ENCODE peak calls at places on chromosomes 6 and 20, in seven cellular contexts. J is epithelial cell of esophagus, A is heart right ventricle, D is foreskin fibroblast, X is NB4, B is OCI-LY7, T is B cell. M is an unnamed sample.
A peak's percentile ranks its signal among the peaks of the same experiment; 100 is the strongest.

GRCh38 chr6:13504611-13505344 is 17.4 kb upstream of the GFOD1 start:
- DNase-seq in A (no peak), D (no peak), X (no peak), J (no peak), B (no peak), T (no peak), M (no peak)

GRCh38 chr6:153146413-153146812 is 15.3 kb upstream of the RGS17 start:
- DNase-seq in J (no peak), T (no peak), A (no peak), X (no peak), D (no peak), B (no peak), M (no peak)

GRCh38 chr20:5400164-5400762 is 83.5 kb upstream of the PROKR2 start:
- DNase-seq in D (peak; percentile 9), A (peak; percentile 6), T (no peak), B (peak; percentile 8), X (peak; percentile 46), J (peak; percentile 48), M (no peak)

GRCh38 chr6:28634406-28634757 is 108.7 kb downstream of the GPX5 start:
- DNase-seq in D (no peak), B (no peak), T (no peak), A (no peak), X (no peak), J (no peak), M (no peak)

GRCh38 chr6:106574729-106575458 is 54.4 kb downstream of the RTN4IP1 start:
- DNase-seq in X (peak; percentile 52), J (peak; percentile 36), D (peak; percentile 86), A (no peak), T (no peak), B (no peak), M (no peak)

GRCh38 chr6:128005009-128005408 is 104.2 kb upstream of the THEMIS start:
- DNase-seq in J (peak; percentile 26), D (peak; percentile 5), T (no peak), A (no peak), X (no peak), B (no peak), M (no peak)

GRCh38 chr20:48841861-48842529 is 14.2 kb upstream of the PREX1 start:
- DNase-seq in J (peak; percentile 78), B (no peak), X (no peak), A (no peak), T (no peak), D (peak; percentile 80), M (no peak)

GRCh38 chr6:52306972-52307849 is 22.7 kb upstream of the MCM3 start:
- DNase-seq in X (peak; percentile 30), B (no peak), D (no peak), A (no peak), T (no peak), J (no peak), M (no peak)

GRCh38 chr6:169986848-169987498 is 235.6 kb downstream of the ERMARD start:
- DNase-seq in D (no peak), A (no peak), B (no peak), J (no peak), T (no peak), X (no peak), M (no peak)

GRCh38 chr6:33029297-33030184 is 20.1 kb upstream of the HLA-DOA start:
- DNase-seq in A (peak; percentile 76), X (no peak), B (peak; percentile 89), J (no peak), D (peak; percentile 17), T (peak; percentile 88), M (no peak)

GRCh38 chr6:142367501-142368018 is 65.8 kb downstream of the ADGRG6 start:
- DNase-seq in T (no peak), D (no peak), A (no peak), J (no peak), X (no peak), B (no peak), M (no peak)

GRCh38 chr6:31940256-31940664 is 5.6 kb upstream of the CFB start:
- DNase-seq in J (no peak), T (no peak), D (peak; percentile 38), A (no peak), X (no peak), B (no peak), M (no peak)

GRCh38 chr6:82551831-82552230 is 188.2 kb downstream of the TPBG start:
- DNase-seq in X (no peak), A (no peak), D (no peak), T (no peak), J (peak; percentile 19), B (no peak), M (no peak)

GRCh38 chr6:154302111-154302752 is 54.4 kb downstream of the IPCEF1 start:
- DNase-seq in T (peak; percentile 48), X (peak; percentile 94), B (peak; percentile 85), A (no peak), J (peak; percentile 52), D (peak; percentile 76), M (no peak)

GRCh38 chr20:35387334-35387733 is 24.4 kb downstream of the UQCC1 start:
- DNase-seq in T (no peak), D (peak; percentile 85), J (peak; percentile 33), A (no peak), X (no peak), B (no peak), M (no peak)

GRCh38 chr20:38601216-38602184 is at the start of gene ARHGAP40:
- DNase-seq in A (no peak), D (peak; percentile 30), X (peak; percentile 23), J (peak; percentile 66), T (no peak), B (no peak), M (no peak)

GRCh38 chr20:12153616-12154015 is 235.9 kb downstream of the BTBD3 start:
- DNase-seq in X (no peak), B (no peak), D (peak; percentile 70), J (no peak), T (no peak), A (no peak), M (no peak)

GRCh38 chr6:80767808-80768207 is 661.3 kb downstream of the BCKDHB start:
- DNase-seq in X (no peak), A (peak; percentile 48), D (peak; percentile 96), J (peak; percentile 81), T (no peak), B (no peak), M (no peak)

GRCh38 chr6:4378319-4378996 is 243.1 kb upstream of the ECI2 start:
- DNase-seq in B (no peak), J (no peak), D (no peak), X (no peak), T (no peak), A (no peak), M (no peak)

GRCh38 chr6:24907959-24908358 is 27.8 kb downstream of the RIPOR2 start:
- DNase-seq in B (peak; percentile 83), D (no peak), J (no peak), T (no peak), X (peak; percentile 15), A (no peak), M (no peak)

GRCh38 chr6:13006578-13007300 is 290.2 kb downstream of the PHACTR1 start:
- DNase-seq in D (peak; percentile 85), X (no peak), B (no peak), A (no peak), J (no peak), T (no peak), M (no peak)

DNA sequence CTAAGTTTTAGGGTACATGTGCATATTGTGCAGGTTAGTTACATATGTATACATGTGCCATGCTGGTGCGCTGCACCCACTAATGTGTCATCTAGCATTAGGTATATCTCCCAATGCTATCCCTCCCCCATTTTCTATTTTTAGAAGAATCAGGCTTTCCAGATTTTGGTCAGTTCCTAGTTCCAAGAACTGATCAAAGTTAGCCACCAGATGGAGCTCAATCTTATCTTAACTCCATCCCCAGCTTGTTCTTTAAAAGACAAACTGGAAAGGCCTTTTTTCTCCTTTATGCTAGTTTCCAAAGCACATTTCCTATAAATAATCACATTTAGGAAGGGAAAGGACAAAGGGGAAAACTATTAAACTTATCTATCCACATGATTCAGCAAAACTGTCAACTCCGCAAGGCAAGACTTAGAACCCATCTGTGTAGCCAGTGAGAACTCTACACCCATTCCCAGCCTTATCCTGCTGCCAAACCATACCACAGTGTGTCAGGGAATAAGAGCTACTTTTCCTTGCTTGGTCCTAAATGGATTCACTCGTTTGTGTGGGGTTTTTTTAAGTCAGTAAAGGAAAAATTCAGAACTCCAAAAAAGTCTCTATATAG is 22.8 kb upstream of the KHDC1 start:
- DNase-seq in B (peak; percentile 37), D (peak; percentile 78), X (peak; percentile 45), A (no peak), J (peak; percentile 47), T (no peak), M (no peak)
- TF ChIP-seq CTCF in B (peak; percentile 64), D (peak; percentile 52), X (peak; percentile 42), A (peak; percentile 17), J (peak; percentile 47), T (peak; percentile 22), M (no peak)

GRCh38 chr6:16739329-16739801 is 21.9 kb downstream of the ATXN1 start:
- DNase-seq in B (no peak), J (peak; percentile 99), A (no peak), D (no peak), X (no peak), T (no peak), M (no peak)
- TF ChIP-seq CTCF in B (no peak), J (peak; percentile 58), A (no peak), D (no peak), X (no peak), T (no peak), M (peak; percentile 39)

GRCh38 chr20:10379761-10380160 is 54.3 kb downstream of the MKKS start:
- DNase-seq in B (no peak), T (no peak), A (no peak), X (no peak), D (no peak), J (no peak), M (no peak)

GRCh38 chr20:10376271-10377075 is 57.5 kb downstream of the MKKS start:
- DNase-seq in J (no peak), B (no peak), D (peak; percentile 80), T (no peak), X (no peak), A (no peak), M (no peak)

GRCh38 chr20:10385850-10386544 is 48.0 kb downstream of the MKKS start:
- DNase-seq in J (no peak), D (no peak), X (no peak), T (no peak), A (no peak), B (no peak), M (no peak)

GRCh38 chr20:10381477-10381876 is 52.5 kb downstream of the MKKS start:
- DNase-seq in T (no peak), A (no peak), D (peak; percentile 17), X (peak; percentile 10), J (no peak), B (no peak), M (no peak)
- TF ChIP-seq CTCF in T (no peak), A (no peak), D (no peak), X (no peak), J (no peak), B (peak; percentile 38), M (no peak)

GRCh38 chr6:131381052-131381451 is 192.0 kb upstream of the ARG1 start:
- DNase-seq in J (no peak), T (no peak), A (peak; percentile 16), D (no peak), X (no peak), B (no peak), M (no peak)

GRCh38 chr6:131379951-131380350 is 193.1 kb upstream of the ARG1 start:
- DNase-seq in X (no peak), B (no peak), T (no peak), A (no peak), D (peak; percentile 80), J (peak; percentile 45), M (no peak)

GRCh38 chr6:131377112-131377511 is 195.9 kb upstream of the ARG1 start:
- DNase-seq in B (no peak), A (no peak), T (no peak), D (no peak), J (no peak), X (no peak), M (no peak)

GRCh38 chr6:131381694-131382093 is 191.3 kb upstream of the ARG1 start:
- DNase-seq in B (no peak), X (no peak), T (no peak), J (no peak), D (peak; percentile 60), A (no peak), M (no peak)

GRCh38 chr6:131378874-131379273 is 194.2 kb upstream of the ARG1 start:
- DNase-seq in B (no peak), T (no peak), X (no peak), D (no peak), J (no peak), A (no peak), M (no peak)
- TF ChIP-seq CTCF in B (no peak), T (no peak), X (no peak), D (no peak), J (no peak), A (no peak), M (no peak)